ENCODE peak calls at places on chromosome 4, in eight cellular contexts. F is thoracic aorta; O is activated T-cell treated with anti-CD3 and anti-CD28 coated beads, Interleukin-2, amount 50 U/mL, for 72 hours; Z is fibroblast of lung; D is endodermal cell; B is stimulated activated CD4-positive, alpha-beta T cell treated with anti-CD3 and anti-CD28 coated beads, Interleukin-15, amount 100 ng/mL, for 1 hour; U is choroid plexus epithelial cell; A is WTC11. P is an unnamed sample.

GRCh38 chr4:25030283-25031076 is at the start of gene LGI2:
- DNase-seq in F (no peak), O (peak; percentile 3), Z (no peak), D (peak; percentile 81), B (no peak), U (peak; percentile 4), A (peak; percentile 54), P (peak; percentile 39)

GRCh38 chr4:156792462-156793085 is 179.0 kb downstream of the PDGFC start:
- DNase-seq in F (no peak), O (no peak), Z (no peak), D (no peak), B (no peak), U (no peak), A (no peak), P (no peak)

GRCh38 chr4:46924789-46925188 is 15.7 kb upstream of the COX7B2 start:
- DNase-seq in F (no peak), O (no peak), Z (no peak), D (no peak), B (no peak), U (no peak), A (no peak), P (no peak)

GRCh38 chr4:71258323-71258722 is 80.5 kb upstream of the SLC4A4 start:
- DNase-seq in F (no peak), O (no peak), Z (no peak), D (no peak), B (no peak), U (no peak), A (no peak), P (no peak)

GRCh38 chr4:154595807-154596206 is 5.3 kb upstream of the FGA start:
- DNase-seq in F (no peak), O (no peak), Z (peak; percentile 28), D (no peak), B (no peak), U (peak; percentile 56), A (no peak), P (no peak)

GRCh38 chr4:68375667-68376559 is 26.0 kb upstream of the YTHDC1 start:
- DNase-seq in F (no peak), O (peak; percentile 48), Z (peak; percentile 69), D (peak; percentile 84), B (no peak), U (peak; percentile 81), A (peak; percentile 39), P (peak; percentile 42)

GRCh38 chr4:23579166-23579565 is 310.7 kb downstream of the PPARGC1A start:
- DNase-seq in F (no peak), O (no peak), Z (no peak), D (no peak), B (no peak), U (no peak), A (no peak), P (no peak)

GRCh38 chr4:173013232-173013932 is 155.2 kb upstream of the GALNT7 start:
- DNase-seq in F (no peak), O (peak; percentile 53), Z (peak; percentile 63), D (peak; percentile 88), B (no peak), U (peak; percentile 60), A (peak; percentile 66), P (peak; percentile 78)